ENCODE peak calls at places on chromosome 2, in five cellular contexts. One of them, this sample, is unnamed.

GRCh38 chr2:223545830-223546229 is 56.3 kb downstream of the SCG2 start:
- DNase-seq in hepatocyte: no peak
- DNase-seq in MM.1S: no peak
- DNase-seq in PC-3: no peak
- DNase-seq in IMR-90: peak; percentile 46
- DNase-seq in this sample: peak; percentile 80

GRCh38 chr2:131038258-131039100 is 54.8 kb downstream of the FAM168B start:
- DNase-seq in hepatocyte: no peak
- DNase-seq in PC-3: no peak
- DNase-seq in MM.1S: no peak
- DNase-seq in IMR-90: no peak
- DNase-seq in this sample: no peak

GRCh38 chr2:148826791-148827190 is 48.2 kb upstream of the KIF5C start:
- DNase-seq in hepatocyte: no peak
- DNase-seq in IMR-90: no peak
- DNase-seq in MM.1S: no peak
- DNase-seq in PC-3: no peak
- DNase-seq in this sample: no peak

GRCh38 chr2:127575185-127575765 is 39.8 kb downstream of the MYO7B start:
- DNase-seq in PC-3: no peak
- DNase-seq in MM.1S: peak; percentile 36
- DNase-seq in IMR-90: no peak
- DNase-seq in hepatocyte: no peak
- DNase-seq in this sample: no peak

GRCh38 chr2:43073373-43073772 is 153.0 kb downstream of the ZFP36L2 start:
- DNase-seq in hepatocyte: peak; percentile 62
- DNase-seq in IMR-90: peak; percentile 36
- DNase-seq in MM.1S: no peak
- DNase-seq in PC-3: peak; percentile 95
- DNase-seq in this sample: peak; percentile 59

GRCh38 chr2:222423186-222423585 is 1.2 kb upstream of the SGPP2 start:
- DNase-seq in hepatocyte: no peak
- DNase-seq in IMR-90: no peak
- DNase-seq in MM.1S: no peak
- DNase-seq in PC-3: no peak
- DNase-seq in this sample: no peak

GRCh38 chr2:131417886-131418285 is 53.9 kb upstream of the RAB6D start:
- DNase-seq in MM.1S: no peak
- DNase-seq in PC-3: no peak
- DNase-seq in hepatocyte: no peak
- DNase-seq in IMR-90: peak; percentile 4
- DNase-seq in this sample: peak; percentile 75

GRCh38 chr2:160407393-160408204 is 86.0 kb downstream of the RBMS1 start:
- DNase-seq in IMR-90: peak; percentile 54
- DNase-seq in hepatocyte: peak; percentile 82
- DNase-seq in MM.1S: peak; percentile 56
- DNase-seq in PC-3: peak; percentile 60
- DNase-seq in this sample: peak; percentile 72

GRCh38 chr2:200975672-200976071 is 12.2 kb upstream of the ORC2 start:
- DNase-seq in hepatocyte: no peak
- DNase-seq in PC-3: peak; percentile 29
- DNase-seq in MM.1S: no peak
- DNase-seq in IMR-90: no peak
- DNase-seq in this sample: no peak

GRCh38 chr2:1967242-1968210 is 223.2 kb upstream of the PXDN start:
- DNase-seq in IMR-90: no peak
- DNase-seq in MM.1S: no peak
- DNase-seq in PC-3: no peak
- DNase-seq in hepatocyte: no peak
- DNase-seq in this sample: no peak

GRCh38 chr2:111659361-111660281 is 224.4 kb downstream of the ANAPC1 start:
- DNase-seq in IMR-90: peak; percentile 85
- DNase-seq in PC-3: peak; percentile 94
- DNase-seq in hepatocyte: peak; percentile 90
- DNase-seq in MM.1S: peak; percentile 51
- DNase-seq in this sample: peak; percentile 93

GRCh38 chr2:112957511-112957910 is 20.3 kb upstream of the IL36G start:
- DNase-seq in hepatocyte: no peak
- DNase-seq in PC-3: peak; percentile 17
- DNase-seq in IMR-90: no peak
- DNase-seq in MM.1S: no peak
- DNase-seq in this sample: peak; percentile 24

GRCh38 chr2:207733597-207734240 is 22.3 kb downstream of the CCNYL1 start:
- DNase-seq in IMR-90: no peak
- DNase-seq in MM.1S: no peak
- DNase-seq in hepatocyte: no peak
- DNase-seq in PC-3: no peak
- DNase-seq in this sample: no peak

GRCh38 chr2:159720676-159721075 is 8.4 kb downstream of the MARCHF7 start:
- DNase-seq in MM.1S: no peak
- DNase-seq in hepatocyte: no peak
- DNase-seq in PC-3: no peak
- DNase-seq in IMR-90: no peak
- DNase-seq in this sample: no peak

GRCh38 chr2:214469728-214470127 is 58.9 kb downstream of the VWC2L start:
- DNase-seq in MM.1S: no peak
- DNase-seq in PC-3: no peak
- DNase-seq in IMR-90: no peak
- DNase-seq in hepatocyte: no peak
- DNase-seq in this sample: no peak

GRCh38 chr2:173667415-173667814 is 297.8 kb downstream of the SP3 start:
- DNase-seq in IMR-90: no peak
- DNase-seq in MM.1S: no peak
- DNase-seq in hepatocyte: no peak
- DNase-seq in PC-3: peak; percentile 39
- DNase-seq in this sample: no peak

GRCh38 chr2:111667542-111668273 is 216.3 kb downstream of the ANAPC1 start:
- DNase-seq in IMR-90: peak; percentile 81
- DNase-seq in MM.1S: no peak
- DNase-seq in PC-3: peak; percentile 68
- DNase-seq in hepatocyte: peak; percentile 66
- DNase-seq in this sample: peak; percentile 59

GRCh38 chr2:908568-908967 is 42.1 kb upstream of the SNTG2 start:
- DNase-seq in IMR-90: no peak
- DNase-seq in PC-3: no peak
- DNase-seq in hepatocyte: no peak
- DNase-seq in MM.1S: no peak
- DNase-seq in this sample: no peak

GRCh38 chr2:8605350-8606065 is 76.3 kb upstream of the ID2 start:
- DNase-seq in hepatocyte: no peak
- DNase-seq in IMR-90: peak; percentile 85
- DNase-seq in MM.1S: peak; percentile 38
- DNase-seq in PC-3: peak; percentile 93
- DNase-seq in this sample: peak; percentile 72

GRCh38 chr2:8606649-8607550 is 75.0 kb upstream of the ID2 start:
- DNase-seq in IMR-90: no peak
- DNase-seq in hepatocyte: no peak
- DNase-seq in MM.1S: peak; percentile 55
- DNase-seq in PC-3: no peak
- DNase-seq in this sample: no peak

GRCh38 chr2:8607591-8607990 is 74.3 kb upstream of the ID2 start:
- DNase-seq in MM.1S: no peak
- DNase-seq in IMR-90: peak; percentile 80
- DNase-seq in hepatocyte: no peak
- DNase-seq in PC-3: peak; percentile 68
- DNase-seq in this sample: peak; percentile 93

GRCh38 chr2:8604262-8604661 is 77.6 kb upstream of the ID2 start:
- DNase-seq in PC-3: peak; percentile 79
- DNase-seq in MM.1S: no peak
- DNase-seq in hepatocyte: no peak
- DNase-seq in IMR-90: peak; percentile 77
- DNase-seq in this sample: peak; percentile 38

DNA sequence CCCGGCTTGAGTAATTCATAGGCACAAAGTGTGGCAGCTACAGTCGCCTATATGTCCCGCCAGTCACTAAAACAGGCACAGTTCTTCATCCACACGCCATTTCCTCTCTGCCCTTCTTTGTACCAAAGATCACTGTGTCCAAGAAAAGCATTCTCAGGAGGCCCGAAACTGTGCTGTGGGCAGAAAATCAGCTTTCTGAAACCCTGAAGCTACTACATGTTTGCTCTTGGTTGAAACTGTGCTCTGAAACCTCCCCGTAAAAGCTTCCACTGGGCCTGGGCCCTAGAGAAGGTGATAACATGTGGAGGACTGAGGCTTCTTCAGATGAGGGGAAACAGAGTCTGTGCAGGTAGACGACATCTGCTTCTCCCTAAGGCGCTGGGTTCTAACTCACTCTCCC is 75.6 kb upstream of the ID2 start:
- DNase-seq in IMR-90: no peak
- DNase-seq in MM.1S: peak; percentile 93
- DNase-seq in PC-3: no peak
- DNase-seq in hepatocyte: no peak
- DNase-seq in this sample: no peak
- H2AFZ ChIP-seq in IMR-90: no peak overlapping the region
- H2AFZ ChIP-seq in MM.1S: peak overlapping the region; percentile 43
- H2AFZ ChIP-seq in PC-3: no peak overlapping the region
- H2AFZ ChIP-seq in hepatocyte: no peak overlapping the region
- H2AFZ ChIP-seq in this sample: no peak overlapping the region

GRCh38 chr2:119719261-119719627 is 40.2 kb downstream of the TMEM177 start:
- DNase-seq in PC-3: no peak
- DNase-seq in IMR-90: no peak
- DNase-seq in hepatocyte: no peak
- DNase-seq in MM.1S: no peak
- DNase-seq in this sample: no peak

GRCh38 chr2:119721043-119721442 is 38.7 kb upstream of the PTPN4 start:
- DNase-seq in IMR-90: no peak
- DNase-seq in PC-3: no peak
- DNase-seq in hepatocyte: no peak
- DNase-seq in MM.1S: no peak
- DNase-seq in this sample: peak; percentile 29

GRCh38 chr2:119723121-119723635 is 36.5 kb upstream of the PTPN4 start:
- DNase-seq in IMR-90: no peak
- DNase-seq in hepatocyte: no peak
- DNase-seq in PC-3: no peak
- DNase-seq in MM.1S: no peak
- DNase-seq in this sample: no peak

GRCh38 chr2:119721904-119722303 is 37.8 kb upstream of the PTPN4 start:
- DNase-seq in PC-3: no peak
- DNase-seq in IMR-90: no peak
- DNase-seq in hepatocyte: no peak
- DNase-seq in MM.1S: no peak
- DNase-seq in this sample: no peak

DNA sequence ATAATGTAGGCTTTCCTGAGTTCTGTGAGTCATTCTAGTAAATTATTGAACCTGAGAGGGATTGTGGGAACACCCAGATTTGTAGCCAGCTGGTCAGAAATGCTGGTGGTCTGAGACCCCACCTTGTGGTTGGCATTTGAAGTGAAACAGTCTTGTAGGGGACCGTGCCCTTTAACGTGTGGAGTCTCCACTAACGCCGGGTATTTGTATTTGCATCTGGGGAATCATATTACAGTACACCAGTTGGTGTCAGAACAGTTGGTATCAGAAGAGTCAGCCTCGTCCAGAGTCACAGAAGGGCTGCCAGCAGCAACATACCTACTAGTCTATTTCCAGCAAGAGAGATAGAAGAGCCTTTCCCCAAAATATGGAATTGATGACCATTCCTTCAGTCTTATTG is 38.3 kb upstream of the PTPN4 start:
- DNase-seq in hepatocyte: no peak
- DNase-seq in MM.1S: no peak
- DNase-seq in IMR-90: no peak
- DNase-seq in PC-3: no peak
- DNase-seq in this sample: no peak
- TF ChIP-seq CTCF in hepatocyte: no peak
- TF ChIP-seq CTCF in MM.1S: no peak
- TF ChIP-seq CTCF in IMR-90: no peak
- TF ChIP-seq CTCF in PC-3: no peak
- TF ChIP-seq CTCF in this sample: no peak

GRCh38 chr2:57936216-57936615 is 110.4 kb upstream of the VRK2 start:
- DNase-seq in IMR-90: peak; percentile 47
- DNase-seq in MM.1S: no peak
- DNase-seq in hepatocyte: no peak
- DNase-seq in PC-3: no peak
- DNase-seq in this sample: peak; percentile 3

GRCh38 chr2:57937456-57937855 is 109.2 kb upstream of the VRK2 start:
- DNase-seq in IMR-90: peak; percentile 10
- DNase-seq in MM.1S: no peak
- DNase-seq in PC-3: no peak
- DNase-seq in hepatocyte: no peak
- DNase-seq in this sample: no peak

GRCh38 chr2:57934659-57935058 is 111.9 kb upstream of the VRK2 start:
- DNase-seq in IMR-90: no peak
- DNase-seq in MM.1S: no peak
- DNase-seq in hepatocyte: no peak
- DNase-seq in PC-3: peak; percentile 14
- DNase-seq in this sample: no peak
- H3K9me3 ChIP-seq in IMR-90: peaks cover 9% of the 10 kb centered on the region
- H3K9me3 ChIP-seq in MM.1S: no peaks in the 10 kb centered on the region
- H3K9me3 ChIP-seq in hepatocyte: no peaks in the 10 kb centered on the region
- H3K9me3 ChIP-seq in PC-3: peaks cover 21% of the 10 kb centered on the region
- H3K9me3 ChIP-seq in this sample: no peaks in the 10 kb centered on the region

DNA sequence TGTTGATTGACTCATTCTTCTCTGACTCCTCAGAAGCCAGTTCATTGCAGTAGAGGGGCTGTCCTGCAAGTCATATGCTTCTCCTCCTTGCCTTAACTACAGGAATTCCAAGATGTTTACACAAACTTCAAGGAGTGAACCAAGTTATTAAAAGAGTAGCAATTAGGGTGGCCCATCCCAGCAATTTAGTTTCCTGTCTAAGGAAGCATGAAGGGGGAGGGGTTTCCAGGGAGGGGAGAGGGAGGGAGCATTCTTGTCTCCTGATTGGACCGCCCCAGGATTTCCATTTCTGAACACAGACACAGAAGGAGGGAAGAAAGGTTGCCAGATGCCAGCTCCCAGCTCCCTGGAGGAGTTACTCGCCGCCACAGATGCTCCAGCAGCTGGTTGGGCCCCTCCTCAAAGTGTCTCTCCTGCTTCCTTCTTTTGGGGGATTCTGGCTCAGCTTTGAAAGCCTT is 107.6 kb downstream of the TRIB2 start:
- DNase-seq in MM.1S: no peak
- DNase-seq in IMR-90: peak; percentile 44
- DNase-seq in hepatocyte: peak; percentile 18
- DNase-seq in PC-3: no peak
- DNase-seq in this sample: peak; percentile 38
- H2AFZ ChIP-seq in MM.1S: no peak overlapping the region
- H2AFZ ChIP-seq in IMR-90: peak overlapping the region; percentile 63
- H2AFZ ChIP-seq in hepatocyte: no peak overlapping the region
- H2AFZ ChIP-seq in PC-3: no peak overlapping the region
- H2AFZ ChIP-seq in this sample: peak overlapping the region; percentile 40

GRCh38 chr2:52821631-52822030 is 946.0 kb upstream of the CHAC2 start:
- DNase-seq in hepatocyte: peak; percentile 23
- DNase-seq in MM.1S: peak; percentile 7
- DNase-seq in IMR-90: peak; percentile 3
- DNase-seq in PC-3: peak; percentile 19
- DNase-seq in this sample: no peak
- TF ChIP-seq CTCF in hepatocyte: peak; percentile 29
- TF ChIP-seq CTCF in MM.1S: peak; percentile 21
- TF ChIP-seq CTCF in IMR-90: no peak
- TF ChIP-seq CTCF in PC-3: peak; percentile 52
- TF ChIP-seq CTCF in this sample: no peak

This sample was measured in fibroblast of lung.